ENCODE peak calls at places on chromosomes 13 and 19, in seven cellular contexts. O is midbrain; X is CMK; R is glutamatergic neuron; D is DMS79; I is stimulated activated CD8-positive, alpha-beta memory T cell treated with anti-CD3 and anti-CD28 coated beads, Interleukin-4, amount 100 ng/mL, for 1 hour; K is suprapubic skin. Z is an unnamed sample.

GRCh38 chr13:20798027-20798426 is 24.3 kb upstream of the EEF1AKMT1 start:
- DNase-seq in O (no peak), X (no peak), R (no peak), D (no peak), I (no peak), K (no peak), Z (peak; percentile 41)

GRCh38 chr13:79108914-79109643 is 297.0 kb downstream of the RBM26 start:
- DNase-seq in O (no peak), X (no peak), R (no peak), D (no peak), I (no peak), K (no peak), Z (no peak)

GRCh38 chr19:28014821-28015405 is 1198.0 kb downstream of the UQCRFS1 start:
- DNase-seq in O (no peak), X (no peak), R (no peak), D (no peak), I (no peak), K (no peak), Z (no peak)

GRCh38 chr13:113187263-113187669 is 21.2 kb downstream of the PCID2 start:
- DNase-seq in O (peak; percentile 23), X (no peak), R (peak; percentile 48), D (no peak), I (no peak), K (peak; percentile 94), Z (peak; percentile 96)

GRCh38 chr19:10104665-10105221 is 1.4 kb upstream of the PPAN start:
- DNase-seq in O (no peak), X (peak; percentile 95), R (no peak), D (no peak), I (peak; percentile 54), K (no peak), Z (no peak)

GRCh38 chr19:50695251-50696064 is 24.1 kb downstream of the SHANK1 start:
- DNase-seq in O (no peak), X (no peak), R (peak; percentile 67), D (peak; percentile 39), I (no peak), K (no peak), Z (no peak)

GRCh38 chr13:46143239-46143701 is 38.4 kb upstream of the CPB2 start:
- DNase-seq in O (no peak), X (no peak), R (no peak), D (peak; percentile 85), I (no peak), K (no peak), Z (no peak)

GRCh38 chr13:19794552-19795143 is 11.9 kb upstream of the PSPC1 start:
- DNase-seq in O (no peak), X (no peak), R (no peak), D (no peak), I (no peak), K (no peak), Z (no peak)

GRCh38 chr19:5934002-5934401 is 19.9 kb downstream of the CAPS start:
- DNase-seq in O (no peak), X (no peak), R (no peak), D (no peak), I (no peak), K (no peak), Z (peak; percentile 47)

GRCh38 chr13:111313911-111314425 is 6.5 kb upstream of the TEX29 start:
- DNase-seq in O (no peak), X (no peak), R (no peak), D (no peak), I (no peak), K (no peak), Z (no peak)

GRCh38 chr13:34942732-34943674 is 933 bp downstream of the NBEA start:
- DNase-seq in O (peak; percentile 16), X (no peak), R (peak; percentile 60), D (peak; percentile 8), I (no peak), K (peak; percentile 49), Z (peak; percentile 19)

GRCh38 chr13:80787604-80788003 is 446.7 kb upstream of the SPRY2 start:
- DNase-seq in O (no peak), X (no peak), R (no peak), D (no peak), I (no peak), K (no peak), Z (peak; percentile 8)

GRCh38 chr13:97237388-97237787 is 15.3 kb downstream of the MBNL2 start:
- DNase-seq in O (no peak), X (no peak), R (no peak), D (no peak), I (no peak), K (no peak), Z (no peak)

GRCh38 chr13:19586904-19587634 is 25.7 kb upstream of the TPTE2 start:
- DNase-seq in O (no peak), X (peak; percentile 76), R (no peak), D (no peak), I (peak; percentile 29), K (no peak), Z (no peak)

GRCh38 chr19:38675611-38676010 is 28.2 kb downstream of the ACTN4 start:
- DNase-seq in O (no peak), X (peak; percentile 46), R (no peak), D (no peak), I (no peak), K (no peak), Z (no peak)

GRCh38 chr19:40284501-40285352 is at the start of gene AKT2:
- DNase-seq in O (peak; percentile 77), X (no peak), R (peak; percentile 87), D (peak; percentile 73), I (peak; percentile 59), K (peak; percentile 87), Z (no peak)

GRCh38 chr19:38070573-38070972 is 153.4 kb downstream of the DPF1 start:
- DNase-seq in O (no peak), X (no peak), R (no peak), D (peak; percentile 87), I (no peak), K (no peak), Z (no peak)

GRCh38 chr13:109345433-109345941 is 440.9 kb downstream of the IRS2 start:
- DNase-seq in O (no peak), X (no peak), R (no peak), D (no peak), I (no peak), K (no peak), Z (peak; percentile 78)

GRCh38 chr19:1098177-1099051 is 3.2 kb upstream of the POLR2E start:
- DNase-seq in O (no peak), X (no peak), R (no peak), D (no peak), I (no peak), K (peak; percentile 88), Z (no peak)

GRCh38 chr19:5150902-5151741 is 182.2 kb downstream of the KDM4B start:
- DNase-seq in O (no peak), X (no peak), R (peak; percentile 74), D (no peak), I (no peak), K (peak; percentile 51), Z (no peak)

GRCh38 chr19:3104708-3104983 is 10.5 kb downstream of the GNA11 start:
- DNase-seq in O (no peak), X (no peak), R (no peak), D (no peak), I (no peak), K (no peak), Z (no peak)

GRCh38 chr13:51729853-51730553 is 74.0 kb downstream of the DHRS12 start:
- DNase-seq in O (no peak), X (no peak), R (no peak), D (no peak), I (no peak), K (peak; percentile 82), Z (peak; percentile 71)

GRCh38 chr13:46687810-46688209 is 109.2 kb downstream of the ESD start:
- DNase-seq in O (no peak), X (no peak), R (no peak), D (no peak), I (no peak), K (no peak), Z (no peak)

GRCh38 chr19:2332341-2333026 is 4.0 kb downstream of the SPPL2B start:
- DNase-seq in O (no peak), X (no peak), R (peak; percentile 79), D (peak; percentile 49), I (no peak), K (no peak), Z (no peak)

GRCh38 chr13:31174018-31174417 is 12.3 kb upstream of the HSPH1 start:
- DNase-seq in O (peak; percentile 41), X (no peak), R (no peak), D (no peak), I (no peak), K (no peak), Z (no peak)

GRCh38 chr19:1508507-1508856 is 4.3 kb downstream of the ADAMTSL5 start:
- DNase-seq in O (no peak), X (no peak), R (no peak), D (no peak), I (no peak), K (no peak), Z (no peak)

GRCh38 chr19:50330365-50331078 is 1.3 kb upstream of the KCNC3 start:
- DNase-seq in O (peak; percentile 92), X (peak; percentile 64), R (peak; percentile 97), D (peak; percentile 79), I (no peak), K (no peak), Z (peak; percentile 68)

GRCh38 chr13:21130116-21130515 is 46.2 kb downstream of the SKA3 start:
- DNase-seq in O (no peak), X (no peak), R (no peak), D (no peak), I (no peak), K (no peak), Z (no peak)

GRCh38 chr19:15426485-15427349 is 7.9 kb upstream of the AKAP8L start:
- DNase-seq in O (no peak), X (no peak), R (no peak), D (no peak), I (no peak), K (no peak), Z (no peak)

GRCh38 chr13:28423010-28423409 is 71.9 kb downstream of the FLT1 start:
- DNase-seq in O (peak; percentile 5), X (peak; percentile 30), R (no peak), D (no peak), I (no peak), K (no peak), Z (no peak)

Z was measured in endothelial cell of umbilical vein.